ENCODE peak calls at places on chromosomes 4 and X, in five cellular contexts. T, Q, M, I and C are unnamed samples.

GRCh38 chr4:44916406-44916805 is 190.1 kb upstream of the GNPDA2 start:
- DNase-seq in T (no peak), I (peak), Q (peak), M (peak), C (no peak)

GRCh38 chr4:24655971-24656370 is 71.6 kb upstream of the DHX15 start:
- DNase-seq in M (peak), Q (no peak), I (no peak), T (no peak), C (no peak)

GRCh38 chrX:48083706-48084105 is 12.3 kb upstream of the ZNF630 start:
- DNase-seq in M (no peak), T (no peak), Q (no peak), I (peak), C (no peak)

GRCh38 chrX:41482153-41482850 is 35.2 kb downstream of the NYX start:
- DNase-seq in M (peak), I (no peak), Q (peak), T (no peak), C (no peak)

GRCh38 chr4:33649015-33649414 is 2595.3 kb downstream of the ARAP2 start:
- DNase-seq in I (peak), Q (peak), T (no peak), M (peak), C (no peak)

GRCh38 chr4:125520258-125520990 is 205.7 kb downstream of the FAT4 start:
- DNase-seq in T (no peak), Q (peak), M (peak), I (no peak), C (no peak)

GRCh38 chr4:38365748-38366310 is 298.2 kb upstream of the KLF3 start:
- DNase-seq in Q (no peak), I (no peak), M (no peak), T (no peak), C (no peak)

GRCh38 chr4:17276821-17277220 is 235.1 kb downstream of the QDPR start:
- DNase-seq in Q (peak), T (no peak), M (peak), I (no peak), C (no peak)

GRCh38 chrX:20019672-20020365 is 29.0 kb upstream of the BCLAF3 start:
- DNase-seq in I (no peak), M (no peak), T (no peak), Q (no peak), C (no peak)

GRCh38 chr4:54107951-54108740 is 8.2 kb downstream of the GSX2 start:
- DNase-seq in Q (no peak), T (no peak), I (no peak), M (no peak), C (no peak)
- TF ChIP-seq CTCF in Q (peak), T (no peak), I (no peak), M (peak), C (no peak)

GRCh38 chrX:46642145-46642544 is 68.6 kb downstream of the CHST7 start:
- DNase-seq in I (peak), M (peak), T (no peak), Q (peak), C (no peak)
- TF ChIP-seq CTCF in I (peak), M (peak), T (peak), Q (peak), C (peak)

GRCh38 chr4:1347410-1347864 is 429 bp downstream of the UVSSA start:
- DNase-seq in Q (peak), T (no peak), M (peak), I (peak), C (peak)

GRCh38 chr4:1344696-1345095 is 2.3 kb upstream of the UVSSA start:
- DNase-seq in Q (no peak), T (no peak), I (peak), M (no peak), C (no peak)

GRCh38 chr4:1346781-1347409 is at the start of gene UVSSA:
- DNase-seq in M (peak), T (peak), Q (peak), I (peak), C (peak)

GRCh38 chr4:1348014-1348513 is 1.1 kb downstream of the UVSSA start:
- DNase-seq in Q (no peak), T (no peak), M (no peak), I (no peak), C (no peak)

GRCh38 chr4:1345905-1346780 is 865 bp upstream of the UVSSA start:
- DNase-seq in T (no peak), I (peak), Q (peak), M (peak), C (peak)
- TF ChIP-seq CTCF in T (peak), I (no peak), Q (no peak), M (peak), C (peak)

GRCh38 chrX:149504226-149504914 is 736 bp downstream of the IDS start:
- DNase-seq in I (no peak), Q (peak), T (no peak), M (no peak), C (no peak)
- TF ChIP-seq CTCF in I (peak), Q (peak), T (peak), M (peak), C (peak)

DNA sequence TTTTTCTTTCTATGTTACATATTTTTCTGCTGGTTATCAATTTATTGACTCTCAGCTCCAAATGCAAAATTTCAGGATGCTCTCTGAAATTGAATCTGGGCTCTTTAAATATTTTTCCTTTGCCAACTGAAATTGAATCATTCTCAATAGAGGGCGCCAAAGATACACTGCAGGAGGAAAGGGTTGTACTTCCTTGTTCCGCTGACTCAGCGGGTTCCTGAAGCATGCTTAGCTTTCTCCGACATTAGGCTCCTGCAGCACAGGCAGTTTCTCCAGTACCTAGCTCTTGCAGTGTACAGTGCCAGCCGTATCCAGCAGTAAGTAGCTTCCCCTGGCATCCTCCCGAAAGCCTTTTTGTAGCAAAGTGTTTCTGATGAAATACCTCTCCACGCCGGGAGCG is 28.8 kb upstream of the CFAP47 start:
- DNase-seq in M (peak), I (peak), T (no peak), Q (peak), C (no peak)
- TF ChIP-seq CTCF in M (peak), I (peak), T (no peak), Q (no peak), C (peak)

GRCh38 chr4:4888695-4889094 is 29.2 kb downstream of the MSX1 start:
- DNase-seq in T (no peak), I (no peak), M (no peak), Q (no peak), C (no peak)
- TF ChIP-seq CTCF in T (peak), I (no peak), M (no peak), Q (no peak), C (no peak)

GRCh38 chrX:70669120-70669519 is 224.5 kb downstream of the DLG3 start:
- DNase-seq in T (no peak), M (no peak), I (no peak), Q (no peak), C (no peak)

DNA sequence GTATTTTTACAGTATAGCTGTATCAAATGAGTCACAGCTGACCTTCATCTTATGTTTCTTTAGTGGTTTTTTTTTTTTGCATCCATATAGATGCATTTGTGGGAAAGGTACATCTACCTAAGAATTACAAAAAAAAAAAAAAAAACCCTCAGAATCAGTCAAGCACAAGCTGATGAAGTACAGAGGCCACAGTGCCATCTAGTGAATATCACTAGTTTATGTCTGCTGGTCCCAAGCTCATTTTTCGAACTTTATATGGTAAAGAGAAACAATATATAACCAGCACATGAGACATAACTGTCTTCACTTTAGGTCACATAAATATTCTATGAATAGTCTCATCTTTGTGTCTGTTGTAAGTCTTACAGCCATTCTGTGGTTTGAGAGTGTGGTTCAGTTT is 220.1 kb downstream of the DLG3 start:
- DNase-seq in M (peak), I (peak), Q (peak), T (peak), C (no peak)
- TF ChIP-seq CTCF in M (peak), I (peak), Q (peak), T (peak), C (peak)

DNA sequence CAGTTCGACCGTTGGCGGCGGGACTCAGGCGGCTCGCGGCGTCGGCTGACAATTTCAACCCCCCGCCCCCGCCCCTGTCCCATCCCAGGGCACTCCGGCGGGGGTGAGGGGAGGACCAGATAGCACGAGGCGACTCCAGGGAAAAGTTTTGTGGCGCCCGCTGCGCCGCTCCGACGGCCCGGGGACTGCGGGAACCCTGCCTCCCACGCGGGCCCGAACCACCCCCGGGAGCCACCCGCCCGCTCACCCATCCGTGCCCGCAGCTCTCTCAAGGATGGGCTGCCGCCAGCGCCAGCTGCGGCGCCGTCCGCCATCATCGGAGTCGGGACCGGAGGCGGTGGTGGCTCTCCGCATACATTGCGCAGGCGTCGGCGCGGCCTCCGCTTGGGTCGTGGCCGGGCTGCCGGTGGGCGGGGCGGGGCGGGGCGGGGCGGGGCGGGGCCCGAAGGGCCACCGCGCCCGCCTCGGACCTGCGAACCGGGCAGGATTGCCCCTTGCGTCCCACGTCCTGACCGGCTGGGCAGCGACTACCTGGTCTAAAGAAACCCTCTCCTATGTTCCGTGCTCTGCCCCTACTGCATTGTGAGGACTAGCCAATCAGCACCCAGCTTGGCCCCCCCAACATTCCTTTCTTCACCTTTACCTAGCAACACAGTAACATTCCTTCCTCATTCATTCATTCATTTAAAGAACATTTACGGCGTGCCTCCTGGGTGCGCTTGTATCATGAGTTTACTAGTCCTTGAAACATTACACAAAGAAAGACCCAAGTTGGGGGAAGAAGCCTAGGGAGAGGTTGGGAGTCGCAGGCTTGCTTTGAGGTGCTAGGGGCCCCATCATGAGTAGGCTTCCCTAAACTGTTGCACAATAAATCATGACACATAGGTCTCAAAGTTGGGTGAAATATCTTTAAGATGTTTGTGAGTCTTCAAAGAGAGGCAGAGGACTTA is at the start of gene MAP7D3:
- DNase-seq in T (no peak), Q (peak), M (peak), I (peak), C (peak)
- TF ChIP-seq CTCF in T (no peak), Q (no peak), M (no peak), I (no peak), C (no peak)

GRCh38 chr4:89590102-89590501 is 246.9 kb downstream of the SNCA start:
- DNase-seq in M (no peak), Q (no peak), I (no peak), T (no peak), C (no peak)

GRCh38 chr4:89587364-89587763 is 249.6 kb downstream of the SNCA start:
- DNase-seq in M (no peak), T (no peak), I (no peak), Q (no peak), C (no peak)

GRCh38 chr4:89588366-89588765 is 248.6 kb downstream of the SNCA start:
- DNase-seq in I (no peak), M (no peak), T (no peak), Q (no peak), C (no peak)

GRCh38 chr4:89586318-89586717 is 250.6 kb downstream of the SNCA start:
- DNase-seq in M (no peak), T (no peak), Q (no peak), I (no peak), C (no peak)

GRCh38 chr4:89586864-89587263 is 250.1 kb downstream of the SNCA start:
- DNase-seq in I (no peak), Q (peak), M (peak), T (no peak), C (no peak)
- TF ChIP-seq CTCF in I (peak), Q (peak), M (peak), T (no peak), C (peak)

DNA sequence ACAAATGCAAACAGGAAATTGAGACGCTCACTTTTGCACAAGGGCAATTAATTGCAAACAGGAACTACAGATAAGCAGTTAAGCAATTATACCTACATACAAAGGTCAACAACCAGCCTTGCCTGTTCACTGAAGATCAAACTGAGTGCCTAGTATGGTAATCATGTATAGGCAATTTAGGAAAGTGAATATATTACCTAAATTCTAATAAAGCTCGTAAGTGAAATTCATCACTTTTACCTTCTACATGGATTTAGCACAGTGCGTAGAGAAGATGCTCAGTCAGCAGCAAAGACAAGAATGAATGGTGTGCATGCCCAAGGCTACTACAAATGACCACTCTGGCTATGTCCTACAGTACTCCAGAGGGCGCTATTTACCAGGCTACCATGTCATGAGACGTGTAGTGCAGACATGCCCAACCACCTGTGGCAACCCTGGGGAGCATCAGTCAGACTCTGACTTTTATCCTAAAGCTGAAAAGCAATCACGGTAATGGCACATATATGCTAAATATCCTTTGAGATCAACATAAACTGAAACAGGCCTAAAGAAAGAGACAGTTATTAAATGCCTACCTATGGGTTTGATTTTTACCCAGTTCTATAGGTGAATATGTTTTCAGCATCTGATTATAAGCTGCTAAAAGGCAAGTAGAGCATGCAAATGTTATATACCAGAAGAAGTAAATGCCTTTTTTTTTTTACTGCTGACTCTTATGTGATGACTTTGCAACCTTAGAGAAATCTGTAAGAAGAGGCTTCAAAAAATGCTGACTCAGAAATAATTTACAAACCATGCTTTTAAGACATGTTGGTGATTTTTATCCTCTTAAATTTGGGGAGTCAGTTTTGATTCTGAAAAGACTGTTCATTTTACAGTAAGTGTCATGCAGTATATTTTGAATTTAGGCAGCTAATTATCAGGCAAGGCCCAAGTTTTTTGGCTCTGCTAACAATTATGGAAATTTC is 178.0 kb downstream of the PPP3CA start:
- DNase-seq in I (peak), T (peak), Q (peak), M (peak), C (peak)
- TF ChIP-seq CTCF in I (peak), T (peak), Q (peak), M (peak), C (peak)